ENCODE peak calls at places on chromosomes 4 and X, in seven cellular contexts. X is K562; V is CD8-positive, alpha-beta T cell; W is left ventricle myocardium inferior; T is osteoblast; Q is CD4-positive, alpha-beta memory T cell; E is mesenchymal stem cell. I is an unnamed sample.

GRCh38 chr4:143784567-143784966 is 84.1 kb upstream of the FREM3 start:
- DNase-seq in X (no peak), E (no peak), V (no peak), Q (no peak), T (no peak), W (no peak), I (no peak)

GRCh38 chrX:50747471-50747900 is 66.5 kb downstream of the SHROOM4 start:
- DNase-seq in V (no peak), W (no peak), Q (peak; percentile 3), T (peak; percentile 34), E (peak; percentile 35), X (peak; percentile 17), I (no peak)

GRCh38 chrX:22090181-22090580 is 58.1 kb downstream of the PHEX start:
- DNase-seq in X (no peak), V (no peak), W (no peak), T (no peak), E (peak; percentile 45), Q (no peak), I (no peak)

GRCh38 chrX:6708041-6708440 is 173.1 kb upstream of the VCX3A start:
- DNase-seq in X (no peak), V (no peak), Q (no peak), E (no peak), T (no peak), W (no peak), I (no peak)

GRCh38 chrX:153828723-153829548 is 1.4 kb downstream of the PDZD4 start:
- DNase-seq in Q (no peak), V (no peak), W (no peak), E (peak; percentile 9), X (no peak), T (peak; percentile 70), I (no peak)

GRCh38 chr4:98203406-98204235 is 57.6 kb upstream of the RAP1GDS1 start:
- DNase-seq in V (no peak), X (no peak), T (no peak), W (no peak), E (no peak), Q (no peak), I (peak; percentile 82)

GRCh38 chr4:112813790-112814189 is 176.8 kb downstream of the LARP7 start:
- DNase-seq in T (no peak), E (peak; percentile 75), V (no peak), X (no peak), W (no peak), Q (no peak), I (no peak)

GRCh38 chrX:57984620-57985019 is 74.4 kb upstream of the ZXDA start:
- DNase-seq in T (no peak), X (no peak), V (no peak), W (no peak), Q (no peak), E (no peak), I (no peak)

GRCh38 chr4:30181918-30182317 is 538.3 kb upstream of the PCDH7 start:
- DNase-seq in W (no peak), V (no peak), X (no peak), E (no peak), T (no peak), Q (no peak), I (no peak)

GRCh38 chrX:16469870-16470269 is 180.1 kb upstream of the S100G start:
- DNase-seq in E (no peak), Q (no peak), W (no peak), V (no peak), T (peak; percentile 19), X (peak; percentile 34), I (no peak)

GRCh38 chr4:16256343-16256742 is 30.1 kb upstream of the TAPT1 start:
- DNase-seq in E (no peak), X (no peak), Q (no peak), V (no peak), W (no peak), T (no peak), I (no peak)

GRCh38 chr4:16253127-16253960 is 27.1 kb upstream of the TAPT1 start:
- DNase-seq in X (no peak), Q (no peak), T (peak; percentile 88), V (no peak), W (no peak), E (peak; percentile 59), I (no peak)

GRCh38 chr4:16259531-16260246 is 33.4 kb upstream of the TAPT1 start:
- DNase-seq in T (no peak), V (no peak), Q (no peak), E (no peak), W (no peak), X (no peak), I (no peak)

GRCh38 chr4:16261313-16261878 is 35.1 kb upstream of the TAPT1 start:
- DNase-seq in V (no peak), Q (no peak), T (no peak), X (no peak), W (no peak), E (no peak), I (no peak)

DNA sequence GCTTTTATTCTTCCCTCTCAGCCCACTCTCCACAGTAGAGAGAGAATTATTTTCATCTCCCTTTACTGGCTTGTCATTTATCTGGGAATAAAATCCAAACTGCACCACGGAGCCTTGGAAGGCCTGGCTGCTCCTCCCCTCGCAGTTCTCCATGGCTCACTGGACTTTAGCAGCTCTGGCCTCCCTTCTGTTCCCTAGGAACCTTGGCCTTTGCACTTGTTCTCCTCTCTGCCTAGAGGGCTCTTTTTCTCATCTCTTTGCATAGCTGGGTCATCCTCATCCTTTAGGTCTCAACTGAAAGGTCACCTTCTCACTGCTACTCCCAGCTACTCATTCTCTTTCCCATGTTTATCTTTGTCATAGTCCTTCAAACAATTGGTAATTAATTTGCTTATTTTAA is 31.3 kb upstream of the TAPT1 start:
- DNase-seq in E (no peak), V (no peak), T (no peak), X (no peak), Q (no peak), W (no peak), I (no peak)
- H3K4me3 ChIP-seq in E (no peak overlapping the region), V (no peak overlapping the region), T (no peak overlapping the region), X (no peak overlapping the region), Q (no peak overlapping the region), W (no peak overlapping the region), I (no peak overlapping the region)

GRCh38 chr4:139918994-139919393 is 235.0 kb downstream of the MAML3 start:
- DNase-seq in X (no peak), T (no peak), W (no peak), E (peak; percentile 44), V (no peak), Q (no peak), I (no peak)
- H3K4me1 ChIP-seq in X (no peaks in the 10 kb centered on the region), T (peaks cover 9% of the 10 kb centered on the region), W (peaks cover 77% of the 10 kb centered on the region), E (peaks cover 14% of the 10 kb centered on the region), V (no peaks in the 10 kb centered on the region), Q (no peaks in the 10 kb centered on the region), I (no peaks in the 10 kb centered on the region)

GRCh38 chr4:173246719-173247118 is 78.1 kb downstream of the GALNT7 start:
- DNase-seq in E (no peak), T (no peak), V (no peak), X (no peak), Q (no peak), W (no peak), I (no peak)
- H3K4me3 ChIP-seq in E (no peak overlapping the region), T (no peak overlapping the region), V (no peak overlapping the region), X (no peak overlapping the region), Q (no peak overlapping the region), W (no peak overlapping the region), I (no peak overlapping the region)

DNA sequence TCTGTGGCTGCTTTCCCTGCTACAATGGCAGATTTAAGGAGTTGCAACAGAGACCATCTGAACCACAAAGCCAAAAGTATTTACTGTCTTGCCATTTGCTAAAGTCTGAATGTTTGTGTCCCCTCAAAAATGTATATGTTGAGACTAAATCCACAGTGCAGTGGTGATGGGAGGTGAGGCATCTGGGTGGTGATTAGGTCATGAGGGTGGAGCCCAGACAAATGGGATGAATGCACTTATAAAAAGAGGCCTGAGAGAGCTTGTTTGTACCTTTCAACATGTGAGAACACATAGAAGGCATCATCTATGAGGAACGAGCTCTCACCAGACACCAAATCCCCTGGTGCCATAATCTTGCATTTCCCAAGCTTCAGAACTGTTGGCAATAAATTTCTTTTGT is 137.3 kb downstream of the TMEM144 start:
- DNase-seq in Q (no peak), W (no peak), X (no peak), T (no peak), E (no peak), V (no peak), I (no peak)
- H3K4me1 ChIP-seq in Q (no peaks in the 10 kb centered on the region), W (no peaks in the 10 kb centered on the region), X (no peaks in the 10 kb centered on the region), T (no peaks in the 10 kb centered on the region), E (no peaks in the 10 kb centered on the region), V (no peaks in the 10 kb centered on the region), I (no peaks in the 10 kb centered on the region)

GRCh38 chrX:46792826-46793195 is 33.9 kb upstream of the SLC9A7 start:
- DNase-seq in T (no peak), W (no peak), V (no peak), X (no peak), E (no peak), Q (no peak), I (no peak)
- H3K4me3 ChIP-seq in T (no peak overlapping the region), W (no peak overlapping the region), V (no peak overlapping the region), X (no peak overlapping the region), E (no peak overlapping the region), Q (no peak overlapping the region), I (no peak overlapping the region)

GRCh38 chr4:6343950-6344408 is 74.3 kb downstream of the WFS1 start:
- DNase-seq in X (peak; percentile 34), Q (no peak), W (no peak), E (no peak), V (no peak), T (peak; percentile 98), I (no peak)

GRCh38 chr4:6346373-6347110 is 76.9 kb downstream of the WFS1 start:
- DNase-seq in W (no peak), Q (no peak), E (no peak), V (no peak), X (no peak), T (peak; percentile 55), I (no peak)

GRCh38 chr4:6347511-6348045 is 77.9 kb downstream of the WFS1 start:
- DNase-seq in X (no peak), Q (no peak), W (no peak), E (no peak), V (no peak), T (no peak), I (no peak)

GRCh38 chr4:6345866-6346265 is 76.2 kb downstream of the WFS1 start:
- DNase-seq in W (peak; percentile 3), X (no peak), V (no peak), T (peak; percentile 63), Q (no peak), E (no peak), I (no peak)

DNA sequence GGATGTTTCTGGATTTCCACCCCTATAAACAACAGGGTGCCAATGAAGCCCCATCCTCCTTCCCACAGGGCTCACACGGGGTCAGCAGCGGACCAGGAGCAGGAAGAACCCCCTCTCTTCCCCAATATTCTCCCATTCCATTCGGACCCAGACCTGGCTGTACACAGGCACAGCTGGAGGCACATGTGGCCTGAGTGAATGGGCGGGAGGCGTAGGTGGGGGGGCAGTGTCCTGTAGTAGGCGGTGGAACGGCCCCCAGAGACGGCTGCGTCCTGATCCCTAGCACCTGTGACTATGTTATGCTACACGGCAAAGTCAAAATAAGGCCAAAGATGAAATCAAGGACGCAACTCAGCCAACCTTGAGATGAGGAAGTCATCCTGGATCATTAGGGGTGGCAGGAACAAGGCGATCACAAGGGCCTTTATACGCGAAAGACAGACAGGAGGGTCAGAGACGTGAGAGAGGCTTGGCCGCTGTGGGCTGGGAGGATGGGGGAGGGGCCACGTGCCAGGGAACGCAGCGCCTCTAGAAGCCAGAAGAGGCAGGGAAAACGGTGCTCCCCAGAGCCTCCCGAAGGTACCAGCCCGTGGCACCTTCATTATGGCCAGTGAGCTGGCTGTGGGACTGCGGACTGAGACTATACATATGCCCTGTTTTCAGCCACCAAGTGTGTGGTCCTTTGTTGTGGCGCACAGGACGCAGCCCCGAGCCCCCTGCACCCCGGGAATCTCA is 75.6 kb downstream of the WFS1 start:
- DNase-seq in T (no peak), E (no peak), Q (no peak), V (no peak), X (no peak), W (peak; percentile 9), I (no peak)
- H3K4me1 ChIP-seq in T (peaks cover 12% of the 10 kb centered on the region), E (peaks cover 6% of the 10 kb centered on the region), Q (no peaks in the 10 kb centered on the region), V (no peaks in the 10 kb centered on the region), X (no peaks in the 10 kb centered on the region), W (peaks cover 10% of the 10 kb centered on the region), I (no peaks in the 10 kb centered on the region)

I was measured in CD4-positive, CD25-positive, alpha-beta regulatory T cell.